ENCODE peak calls at places on chromosomes 12 and 14, in seven cellular contexts. One of them, this sample, is unnamed. For H3K36me3 and H3K4me1, the result is how much of the 10 kb centered on the place peaks cover.

GRCh38 chr12:58588771-58589170 is 331.5 kb downstream of the LRIG3 start:
- DNase-seq in tibial artery: no peak
- DNase-seq in heart left ventricle: no peak
- DNase-seq in effector memory CD4-positive, alpha-beta T cell: no peak
- DNase-seq in GM23338: no peak
- DNase-seq in stomach: no peak
- DNase-seq in testis: no peak
- DNase-seq in this sample: no peak

GRCh38 chr14:101475468-101476257 is 85.6 kb upstream of the DIO3 start:
- DNase-seq in stomach: peak
- DNase-seq in GM23338: no peak
- DNase-seq in tibial artery: peak
- DNase-seq in testis: peak
- DNase-seq in effector memory CD4-positive, alpha-beta T cell: no peak
- DNase-seq in heart left ventricle: no peak
- DNase-seq in this sample: peak

GRCh38 chr14:68585690-68586089 is 207.2 kb downstream of the ZFP36L1 start:
- DNase-seq in testis: no peak
- DNase-seq in GM23338: no peak
- DNase-seq in tibial artery: no peak
- DNase-seq in heart left ventricle: no peak
- DNase-seq in effector memory CD4-positive, alpha-beta T cell: no peak
- DNase-seq in stomach: no peak
- DNase-seq in this sample: no peak

GRCh38 chr14:101583006-101583708 is 21.9 kb downstream of the DIO3 start:
- DNase-seq in heart left ventricle: no peak
- DNase-seq in stomach: no peak
- DNase-seq in effector memory CD4-positive, alpha-beta T cell: no peak
- DNase-seq in GM23338: no peak
- DNase-seq in tibial artery: peak
- DNase-seq in testis: no peak
- DNase-seq in this sample: no peak

GRCh38 chr12:113875681-113876080 is 90.4 kb downstream of the RBM19 start:
- DNase-seq in stomach: no peak
- DNase-seq in tibial artery: no peak
- DNase-seq in GM23338: no peak
- DNase-seq in heart left ventricle: no peak
- DNase-seq in testis: no peak
- DNase-seq in effector memory CD4-positive, alpha-beta T cell: no peak
- DNase-seq in this sample: no peak

GRCh38 chr14:104865631-104866441 is 768 bp downstream of the CEP170B start:
- DNase-seq in heart left ventricle: peak
- DNase-seq in effector memory CD4-positive, alpha-beta T cell: no peak
- DNase-seq in GM23338: peak
- DNase-seq in testis: peak
- DNase-seq in tibial artery: peak
- DNase-seq in stomach: peak
- DNase-seq in this sample: peak

GRCh38 chr12:53025250-53025649 is 19.0 kb downstream of the EIF4B start:
- DNase-seq in testis: no peak
- DNase-seq in tibial artery: no peak
- DNase-seq in heart left ventricle: no peak
- DNase-seq in stomach: no peak
- DNase-seq in effector memory CD4-positive, alpha-beta T cell: no peak
- DNase-seq in GM23338: peak
- DNase-seq in this sample: no peak

GRCh38 chr14:68495101-68495637 is 297.7 kb downstream of the ZFP36L1 start:
- DNase-seq in heart left ventricle: no peak
- DNase-seq in stomach: no peak
- DNase-seq in effector memory CD4-positive, alpha-beta T cell: no peak
- DNase-seq in testis: no peak
- DNase-seq in GM23338: no peak
- DNase-seq in tibial artery: no peak
- DNase-seq in this sample: no peak

GRCh38 chr12:1918875-1919236 is 404 bp upstream of the CACNA2D4 start:
- DNase-seq in heart left ventricle: peak
- DNase-seq in effector memory CD4-positive, alpha-beta T cell: no peak
- DNase-seq in testis: no peak
- DNase-seq in stomach: peak
- DNase-seq in GM23338: no peak
- DNase-seq in tibial artery: peak
- DNase-seq in this sample: no peak

GRCh38 chr12:6943719-6944380 is at the start of the genes C12orf57 and RNU7-1:
- DNase-seq in testis: peak
- DNase-seq in stomach: peak
- DNase-seq in heart left ventricle: peak
- DNase-seq in tibial artery: peak
- DNase-seq in effector memory CD4-positive, alpha-beta T cell: peak
- DNase-seq in GM23338: peak
- DNase-seq in this sample: peak

GRCh38 chr12:34206061-34206785 is 183.9 kb downstream of the ALG10 start:
- DNase-seq in GM23338: no peak
- DNase-seq in testis: no peak
- DNase-seq in effector memory CD4-positive, alpha-beta T cell: no peak
- DNase-seq in tibial artery: no peak
- DNase-seq in stomach: no peak
- DNase-seq in heart left ventricle: no peak
- DNase-seq in this sample: no peak

GRCh38 chr14:68291820-68292219 is 472.2 kb downstream of the RAD51B start:
- DNase-seq in heart left ventricle: no peak
- DNase-seq in effector memory CD4-positive, alpha-beta T cell: no peak
- DNase-seq in GM23338: peak
- DNase-seq in stomach: no peak
- DNase-seq in tibial artery: no peak
- DNase-seq in testis: no peak
- DNase-seq in this sample: peak

GRCh38 chr12:126932156-126932555 is 1334.8 kb upstream of the TMEM132C start:
- DNase-seq in tibial artery: no peak
- DNase-seq in stomach: no peak
- DNase-seq in heart left ventricle: no peak
- DNase-seq in effector memory CD4-positive, alpha-beta T cell: no peak
- DNase-seq in GM23338: no peak
- DNase-seq in testis: no peak
- DNase-seq in this sample: no peak

GRCh38 chr12:52081263-52081733 is 1.8 kb downstream of the SMIM41 start:
- DNase-seq in heart left ventricle: peak
- DNase-seq in stomach: no peak
- DNase-seq in tibial artery: no peak
- DNase-seq in effector memory CD4-positive, alpha-beta T cell: no peak
- DNase-seq in testis: no peak
- DNase-seq in GM23338: no peak
- DNase-seq in this sample: no peak

GRCh38 chr14:55731881-55732498 is 152.0 kb downstream of the KTN1 start:
- DNase-seq in GM23338: peak
- DNase-seq in effector memory CD4-positive, alpha-beta T cell: no peak
- DNase-seq in testis: peak
- DNase-seq in stomach: peak
- DNase-seq in tibial artery: no peak
- DNase-seq in heart left ventricle: no peak
- DNase-seq in this sample: no peak

GRCh38 chr12:32698285-32698684 is 19.2 kb downstream of the DNM1L start:
- DNase-seq in tibial artery: no peak
- DNase-seq in effector memory CD4-positive, alpha-beta T cell: no peak
- DNase-seq in stomach: no peak
- DNase-seq in testis: no peak
- DNase-seq in heart left ventricle: no peak
- DNase-seq in GM23338: peak
- DNase-seq in this sample: no peak

GRCh38 chr14:99330316-99331240 is 58.6 kb upstream of the BCL11B start:
- DNase-seq in GM23338: no peak
- DNase-seq in testis: no peak
- DNase-seq in stomach: peak
- DNase-seq in heart left ventricle: no peak
- DNase-seq in tibial artery: peak
- DNase-seq in effector memory CD4-positive, alpha-beta T cell: no peak
- DNase-seq in this sample: no peak

GRCh38 chr14:77140937-77141591 is 527 bp downstream of the ZDHHC22 start:
- DNase-seq in tibial artery: no peak
- DNase-seq in effector memory CD4-positive, alpha-beta T cell: no peak
- DNase-seq in testis: no peak
- DNase-seq in heart left ventricle: no peak
- DNase-seq in stomach: no peak
- DNase-seq in GM23338: peak
- DNase-seq in this sample: no peak

GRCh38 chr14:105168496-105168978 is at the start of gene JAG2:
- DNase-seq in heart left ventricle: peak
- DNase-seq in testis: peak
- DNase-seq in effector memory CD4-positive, alpha-beta T cell: peak
- DNase-seq in tibial artery: no peak
- DNase-seq in stomach: peak
- DNase-seq in GM23338: peak
- DNase-seq in this sample: peak

GRCh38 chr14:102046337-102047278 is 40.2 kb downstream of the HSP90AA1 start:
- DNase-seq in tibial artery: peak
- DNase-seq in testis: peak
- DNase-seq in stomach: peak
- DNase-seq in GM23338: peak
- DNase-seq in heart left ventricle: peak
- DNase-seq in effector memory CD4-positive, alpha-beta T cell: no peak
- DNase-seq in this sample: peak

GRCh38 chr12:1769809-1770494 is 50.4 kb upstream of the LRTM2 start:
- DNase-seq in effector memory CD4-positive, alpha-beta T cell: no peak
- DNase-seq in testis: no peak
- DNase-seq in GM23338: no peak
- DNase-seq in stomach: no peak
- DNase-seq in heart left ventricle: no peak
- DNase-seq in tibial artery: no peak
- DNase-seq in this sample: no peak

GRCh38 chr14:76589246-76589645 is 172.0 kb upstream of the VASH1 start:
- DNase-seq in GM23338: no peak
- DNase-seq in stomach: no peak
- DNase-seq in tibial artery: no peak
- DNase-seq in testis: no peak
- DNase-seq in heart left ventricle: no peak
- DNase-seq in effector memory CD4-positive, alpha-beta T cell: no peak
- DNase-seq in this sample: no peak

DNA sequence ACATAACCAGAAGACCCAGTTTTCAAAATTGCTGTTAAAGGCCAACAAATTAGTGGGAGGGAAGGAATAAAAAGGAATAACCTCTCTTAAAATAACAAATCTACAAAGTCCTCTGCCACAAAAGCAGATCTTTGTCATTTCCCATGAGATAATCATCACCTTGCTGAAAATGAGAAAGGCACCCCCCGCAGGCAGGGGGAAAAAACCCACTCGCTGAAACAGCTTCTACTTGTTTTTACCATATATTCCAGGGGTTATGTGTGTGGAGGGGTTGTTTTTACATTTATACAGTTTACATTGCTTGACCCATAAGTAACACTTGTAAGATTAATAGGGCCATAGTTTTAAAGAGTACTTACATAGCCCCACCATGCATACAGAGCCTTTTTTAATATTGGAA is 131.0 kb downstream of the PRICKLE1 start:
- DNase-seq in stomach: no peak
- DNase-seq in effector memory CD4-positive, alpha-beta T cell: no peak
- DNase-seq in testis: no peak
- DNase-seq in GM23338: no peak
- DNase-seq in tibial artery: no peak
- DNase-seq in heart left ventricle: no peak
- DNase-seq in this sample: no peak
- H3K36me3 ChIP-seq in stomach: under half
- H3K36me3 ChIP-seq in effector memory CD4-positive, alpha-beta T cell: under half
- H3K36me3 ChIP-seq in testis: under half
- H3K36me3 ChIP-seq in GM23338: under half
- H3K36me3 ChIP-seq in tibial artery: under half
- H3K36me3 ChIP-seq in heart left ventricle: half or more
- H3K36me3 ChIP-seq in this sample: under half

GRCh38 chr12:96352161-96352835 is 47.9 kb downstream of the CDK17 start:
- DNase-seq in stomach: no peak
- DNase-seq in tibial artery: no peak
- DNase-seq in effector memory CD4-positive, alpha-beta T cell: no peak
- DNase-seq in GM23338: no peak
- DNase-seq in testis: no peak
- DNase-seq in heart left ventricle: no peak
- DNase-seq in this sample: no peak
- H3K4me1 ChIP-seq in stomach: half or more
- H3K4me1 ChIP-seq in tibial artery: under half
- H3K4me1 ChIP-seq in effector memory CD4-positive, alpha-beta T cell: under half
- H3K4me1 ChIP-seq in GM23338: under half
- H3K4me1 ChIP-seq in testis: under half
- H3K4me1 ChIP-seq in heart left ventricle: under half
- H3K4me1 ChIP-seq in this sample: under half

DNA sequence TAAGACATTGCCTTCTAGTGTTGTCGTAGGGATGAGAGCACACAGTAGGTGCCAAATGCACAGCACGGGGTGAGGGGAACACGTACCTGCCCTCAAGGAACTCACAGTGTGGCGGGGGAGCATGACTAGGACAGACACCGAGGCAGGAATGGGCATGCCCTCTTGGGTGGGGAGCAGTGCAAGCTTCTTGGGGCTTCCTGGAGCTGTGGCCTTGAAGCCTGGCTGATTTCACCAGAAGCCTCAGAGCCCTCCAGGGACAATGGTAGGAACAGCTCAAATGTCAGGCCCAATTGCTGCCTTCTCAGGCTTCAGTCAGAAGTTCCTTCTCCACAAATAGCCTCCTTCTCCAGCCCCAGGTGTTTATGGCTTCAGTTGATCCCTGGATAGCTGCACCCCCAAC is 43.4 kb downstream of the TEAD4 start:
- DNase-seq in heart left ventricle: no peak
- DNase-seq in stomach: no peak
- DNase-seq in tibial artery: no peak
- DNase-seq in GM23338: no peak
- DNase-seq in testis: no peak
- DNase-seq in effector memory CD4-positive, alpha-beta T cell: no peak
- DNase-seq in this sample: no peak
- H3K36me3 ChIP-seq in heart left ventricle: under half
- H3K36me3 ChIP-seq in stomach: under half
- H3K36me3 ChIP-seq in tibial artery: under half
- H3K36me3 ChIP-seq in GM23338: under half
- H3K36me3 ChIP-seq in testis: under half
- H3K36me3 ChIP-seq in effector memory CD4-positive, alpha-beta T cell: under half
- H3K36me3 ChIP-seq in this sample: under half

DNA sequence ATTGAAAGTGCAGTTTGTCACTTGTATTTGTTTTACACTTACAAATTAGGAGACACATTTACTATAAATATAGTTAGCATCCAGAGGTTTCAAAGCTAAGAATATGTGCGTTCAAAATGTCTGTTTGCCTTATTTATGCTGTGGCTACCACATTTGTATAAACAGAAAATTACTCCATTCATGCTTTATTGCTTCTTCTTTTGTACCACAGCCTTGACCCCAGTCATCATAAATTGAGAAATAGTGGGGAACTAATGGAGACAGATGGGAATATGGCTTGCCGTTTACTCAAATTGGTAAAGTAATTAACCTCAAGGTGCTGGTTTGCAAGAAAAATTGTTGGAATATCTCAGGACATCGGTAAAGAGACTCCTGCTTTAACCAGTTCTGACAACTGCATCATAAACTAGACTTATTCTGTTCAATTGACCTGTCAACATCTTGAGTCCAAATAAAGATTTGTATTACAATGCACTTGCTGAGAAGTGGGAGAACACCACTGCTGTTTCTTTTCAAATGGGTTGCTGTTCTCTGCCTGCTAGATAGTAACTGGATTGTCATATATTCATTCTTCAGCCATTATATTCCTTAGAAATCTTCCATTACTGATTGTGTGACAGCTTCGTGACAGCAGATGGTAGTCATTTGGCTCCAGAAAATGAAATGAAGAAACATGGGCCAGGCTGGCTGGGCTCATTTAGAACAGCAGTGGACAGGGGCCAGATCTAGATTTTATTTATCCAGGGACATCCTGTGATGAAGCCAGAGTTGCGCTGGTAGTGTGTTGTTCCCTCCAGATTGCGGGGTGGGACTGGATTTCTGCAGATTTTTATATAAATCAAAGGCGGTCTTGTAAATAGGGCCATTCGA is 354.4 kb downstream of the EGLN3 start:
- DNase-seq in stomach: no peak
- DNase-seq in effector memory CD4-positive, alpha-beta T cell: no peak
- DNase-seq in tibial artery: no peak
- DNase-seq in GM23338: no peak
- DNase-seq in testis: no peak
- DNase-seq in heart left ventricle: no peak
- DNase-seq in this sample: no peak
- H3K4me1 ChIP-seq in stomach: under half
- H3K4me1 ChIP-seq in effector memory CD4-positive, alpha-beta T cell: under half
- H3K4me1 ChIP-seq in tibial artery: under half
- H3K4me1 ChIP-seq in GM23338: under half
- H3K4me1 ChIP-seq in testis: under half
- H3K4me1 ChIP-seq in heart left ventricle: under half
- H3K4me1 ChIP-seq in this sample: under half